ENCODE peak calls at places on chromosomes 16 and 17, in seven cellular contexts. O is AG20443; T is thyroid gland; L is NCI-H1694 treated with DMSO at 0.1 percent for 48 hours; B is activated T-helper 9 cell treated with anti-CD3 and anti-CD28 coated beads, Interleukin-2, amount 50 U/mL, for 16 hours; U is stimulated activated CD8-positive, alpha-beta memory T cell treated with anti-CD3 and anti-CD28 coated beads, Interleukin-7, amount 100 ng/mL, for 1 hour; R is H54. A is an unnamed sample.

GRCh38 chr17:41647940-41648410 is 23.6 kb upstream of the KRT17 start:
- DNase-seq in B (peak), L (peak), R (peak), T (peak), O (peak), U (peak), A (no peak)

GRCh38 chr16:55842369-55843104 is 9.6 kb upstream of the CES1 start:
- DNase-seq in R (peak), L (peak), B (no peak), T (peak), U (no peak), O (peak), A (peak)

GRCh38 chr17:20991276-20992037 is 51.4 kb downstream of the USP22 start:
- DNase-seq in L (no peak), U (no peak), B (no peak), R (no peak), O (no peak), T (no peak), A (no peak)

GRCh38 chr16:51550785-51551184 is 399.7 kb upstream of the SALL1 start:
- DNase-seq in B (no peak), U (no peak), T (no peak), R (no peak), L (no peak), O (no peak), A (no peak)

GRCh38 chr17:8173056-8173870 is 2.9 kb downstream of the TMEM107 start:
- DNase-seq in R (no peak), O (peak), B (peak), L (peak), U (no peak), T (peak), A (peak)

GRCh38 chr17:76561799-76562268 is 22.0 kb downstream of the PRCD start:
- DNase-seq in B (no peak), T (no peak), U (no peak), R (no peak), O (no peak), L (no peak), A (no peak)

GRCh38 chr17:65431116-65431515 is 130.3 kb downstream of the AXIN2 start:
- DNase-seq in O (no peak), B (no peak), L (no peak), U (no peak), R (no peak), T (no peak), A (no peak)

GRCh38 chr17:12789976-12790805 is 893 bp downstream of the ARHGAP44 start:
- DNase-seq in L (no peak), U (no peak), O (peak), T (peak), B (no peak), R (no peak), A (no peak)

GRCh38 chr17:35817196-35817595 is 7.9 kb downstream of the TAF15 start:
- DNase-seq in B (no peak), T (no peak), L (no peak), O (no peak), R (no peak), U (no peak), A (no peak)

GRCh38 chr17:77143306-77143705 is 2.5 kb downstream of the SEC14L1 start:
- DNase-seq in U (no peak), L (no peak), R (no peak), T (no peak), B (no peak), O (no peak), A (no peak)

GRCh38 chr17:37261286-37261685 is 114.5 kb upstream of the C17orf78 start:
- DNase-seq in U (no peak), O (peak), B (no peak), R (no peak), T (no peak), L (no peak), A (no peak)

GRCh38 chr16:87297407-87297806 is 19.8 kb downstream of the C16orf95 start:
- DNase-seq in O (no peak), L (no peak), R (no peak), U (no peak), B (no peak), T (no peak), A (no peak)

GRCh38 chr16:29025735-29026134 is 40.9 kb downstream of the LAT start:
- DNase-seq in B (no peak), T (no peak), U (no peak), O (no peak), L (no peak), R (no peak), A (no peak)

GRCh38 chr16:78122774-78123315 is 23.4 kb downstream of the WWOX start:
- DNase-seq in R (peak), L (peak), B (no peak), U (no peak), O (peak), T (peak), A (no peak)

GRCh38 chr16:66107661-66108060 is 258.8 kb upstream of the CDH5 start:
- DNase-seq in U (no peak), B (no peak), R (no peak), T (no peak), L (no peak), O (peak), A (no peak)

GRCh38 chr17:64779344-64780095 is 117.4 kb upstream of the SMURF2 start:
- DNase-seq in T (peak), L (no peak), R (no peak), B (no peak), O (no peak), U (no peak), A (no peak)

GRCh38 chr17:13743906-13744305 is 142.2 kb upstream of the HS3ST3A1 start:
- DNase-seq in O (no peak), B (no peak), R (no peak), T (no peak), L (no peak), U (no peak), A (no peak)

GRCh38 chr17:51044964-51045363 is 75.7 kb downstream of the SPAG9 start:
- DNase-seq in O (no peak), R (no peak), B (no peak), L (peak), T (no peak), U (no peak), A (no peak)

GRCh38 chr17:44575408-44575807 is 18.1 kb downstream of the FZD2 start:
- DNase-seq in R (no peak), U (no peak), B (no peak), L (no peak), T (no peak), O (no peak), A (no peak)

GRCh38 chr16:22171953-22172352 is 9.6 kb downstream of the SDR42E2 start:
- DNase-seq in L (no peak), U (no peak), O (no peak), B (no peak), R (no peak), T (no peak), A (no peak)

GRCh38 chr16:25108054-25108453 is 3.5 kb upstream of the LCMT1 start:
- DNase-seq in U (no peak), T (no peak), B (no peak), R (no peak), O (no peak), L (no peak), A (no peak)

GRCh38 chr16:61413026-61413425 is 623.2 kb downstream of the CDH8 start:
- DNase-seq in O (no peak), B (no peak), T (no peak), R (no peak), L (no peak), U (no peak), A (no peak)

GRCh38 chr17:54907385-54907784 is 6.7 kb downstream of the TOM1L1 start:
- DNase-seq in B (no peak), T (no peak), U (no peak), O (no peak), L (no peak), R (no peak), A (no peak)

GRCh38 chr16:83002351-83003334 is 375.9 kb downstream of the CDH13 start:
- DNase-seq in L (no peak), U (no peak), O (peak), B (no peak), R (no peak), T (no peak), A (peak)

GRCh38 chr16:426115-426905 is 861 bp downstream of the RAB11FIP3 start:
- DNase-seq in R (no peak), T (peak), L (no peak), B (no peak), O (peak), U (no peak), A (no peak)

GRCh38 chr17:74859439-74860228 is at the start of gene GRIN2C:
- DNase-seq in R (no peak), O (peak), T (peak), L (no peak), U (no peak), B (peak), A (no peak)

GRCh38 chr16:4341250-4341649 is 9.9 kb downstream of the PAM16 start:
- DNase-seq in U (no peak), O (no peak), R (no peak), B (no peak), L (no peak), T (no peak), A (no peak)

GRCh38 chr17:41067281-41067680 is 1.6 kb upstream of the KRTAP2-4 start:
- DNase-seq in B (no peak), U (no peak), R (no peak), L (no peak), O (no peak), T (no peak), A (no peak)

GRCh38 chr16:72991645-72992044 is 56.3 kb downstream of the ZFHX3 start:
- DNase-seq in U (no peak), B (no peak), R (no peak), T (no peak), O (no peak), L (no peak), A (no peak)